ENCODE peak calls at places on chromosome 4, in six cellular contexts. W is fibroblast of pulmonary artery; J is bronchial epithelial cell; P is EL; L is RPMI7951; Y is stimulated activated CD4-positive, alpha-beta T cell treated with anti-CD3 and anti-CD28 coated beads, Interleukin-2, amount 100 ng/mL, for 48 hours. H is an unnamed sample.

GRCh38 chr4:149897784-149898183 is 82.1 kb upstream of the IQCM start:
- DNase-seq in W (peak; percentile 48), J (peak; percentile 52), P (no peak), L (peak; percentile 6), Y (no peak), H (no peak)

GRCh38 chr4:174192943-174193342 is 90.5 kb downstream of the FBXO8 start:
- DNase-seq in W (no peak), J (no peak), P (no peak), L (no peak), Y (no peak), H (no peak)

GRCh38 chr4:81776794-81777193 is 305.1 kb upstream of the RASGEF1B start:
- DNase-seq in W (no peak), J (no peak), P (no peak), L (no peak), Y (no peak), H (no peak)

GRCh38 chr4:91032725-91033445 is 905.7 kb downstream of the CCSER1 start:
- DNase-seq in W (no peak), J (no peak), P (no peak), L (no peak), Y (no peak), H (no peak)

GRCh38 chr4:63578383-63578782 is 830.9 kb downstream of the TECRL start:
- DNase-seq in W (no peak), J (peak; percentile 1), P (no peak), L (no peak), Y (no peak), H (no peak)

GRCh38 chr4:55004831-55005230 is 120.6 kb downstream of the KDR start:
- DNase-seq in W (peak; percentile 53), J (no peak), P (no peak), L (no peak), Y (no peak), H (no peak)

GRCh38 chr4:14168919-14169318 is 541.4 kb upstream of the BOD1L1 start:
- DNase-seq in W (peak; percentile 86), J (peak; percentile 97), P (peak; percentile 94), L (peak; percentile 90), Y (no peak), H (no peak)

GRCh38 chr4:181465826-181466225 is 777.4 kb upstream of the TENM3 start:
- DNase-seq in W (no peak), J (no peak), P (no peak), L (no peak), Y (no peak), H (no peak)

GRCh38 chr4:66433706-66434105 is 763.4 kb upstream of the EPHA5 start:
- DNase-seq in W (no peak), J (no peak), P (no peak), L (no peak), Y (no peak), H (no peak)

GRCh38 chr4:133618963-133619362 is 469.9 kb downstream of the PCDH10 start:
- DNase-seq in W (peak; percentile 10), J (no peak), P (peak; percentile 16), L (no peak), Y (no peak), H (no peak)

GRCh38 chr4:9867746-9868425 is 86.5 kb downstream of the DRD5 start:
- DNase-seq in W (no peak), J (no peak), P (no peak), L (no peak), Y (no peak), H (no peak)

GRCh38 chr4:3168029-3168428 is 80.9 kb upstream of the MSANTD1 start:
- DNase-seq in W (peak; percentile 33), J (peak; percentile 48), P (peak; percentile 25), L (peak; percentile 4), Y (no peak), H (no peak)

GRCh38 chr4:109877400-109877799 is 29.5 kb downstream of the LRIT3 start:
- DNase-seq in W (no peak), J (peak; percentile 56), P (no peak), L (no peak), Y (no peak), H (no peak)

GRCh38 chr4:42339935-42340406 is 57.3 kb upstream of the SHISA3 start:
- DNase-seq in W (peak; percentile 90), J (no peak), P (peak; percentile 1), L (peak; percentile 2), Y (no peak), H (no peak)

GRCh38 chr4:90318208-90318607 is 191.0 kb downstream of the CCSER1 start:
- DNase-seq in W (peak; percentile 84), J (peak; percentile 67), P (peak; percentile 32), L (peak; percentile 50), Y (no peak), H (no peak)

GRCh38 chr4:98851806-98852205 is 77.1 kb downstream of the EIF4E start:
- DNase-seq in W (peak; percentile 52), J (peak; percentile 31), P (peak; percentile 65), L (peak; percentile 57), Y (no peak), H (no peak)

GRCh38 chr4:71862315-71862714 is 78.4 kb upstream of the GC start:
- DNase-seq in W (no peak), J (no peak), P (no peak), L (no peak), Y (no peak), H (no peak)

GRCh38 chr4:153450545-153450917 is 15.6 kb upstream of the TMEM131L start:
- DNase-seq in W (no peak), J (no peak), P (no peak), L (no peak), Y (no peak), H (peak; percentile 60)

GRCh38 chr4:3812211-3812934 is 46.2 kb downstream of the ADRA2C start:
- DNase-seq in W (no peak), J (no peak), P (no peak), L (no peak), Y (no peak), H (no peak)

GRCh38 chr4:168811793-168812651 is 198.0 kb downstream of the CBR4 start:
- DNase-seq in W (peak; percentile 56), J (peak; percentile 51), P (peak; percentile 75), L (peak; percentile 83), Y (no peak), H (no peak)

GRCh38 chr4:143699331-143700059 is 980 bp downstream of the FREM3 start:
- DNase-seq in W (no peak), J (no peak), P (no peak), L (no peak), Y (no peak), H (no peak)

H was measured in CD4-positive, CD25-positive, alpha-beta regulatory T cell.